ENCODE peak calls at places on chromosome 4, in eight cellular contexts. U, E, V, L, F, W, I and Q are unnamed samples.

GRCh38 chr4:10403633-10404445 is 53.4 kb downstream of the ZNF518B start:
- DNase-seq in L (no peak), E (peak), W (no peak), F (no peak), I (peak), V (no peak), U (peak), Q (peak)

GRCh38 chr4:142648378-142648777 is 197.7 kb downstream of the INPP4B start:
- DNase-seq in F (no peak), I (no peak), U (no peak), L (no peak), W (no peak), E (no peak), V (no peak), Q (no peak)

GRCh38 chr4:56330691-56331090 is 56.6 kb downstream of the AASDH start:
- DNase-seq in V (no peak), I (no peak), W (no peak), F (no peak), U (no peak), L (no peak), E (no peak), Q (peak)

GRCh38 chr4:56323386-56323785 is 63.9 kb downstream of the AASDH start:
- DNase-seq in I (no peak), W (no peak), V (no peak), U (peak), F (no peak), L (no peak), E (no peak), Q (no peak)

GRCh38 chr4:107366900-107367299 is 330.8 kb upstream of the DKK2 start:
- DNase-seq in U (no peak), L (no peak), E (peak), F (no peak), I (no peak), V (no peak), W (no peak), Q (no peak)

GRCh38 chr4:67019670-67020069 is 525.6 kb downstream of the CENPC start:
- DNase-seq in L (no peak), E (no peak), U (no peak), V (no peak), W (no peak), I (no peak), F (no peak), Q (no peak)

GRCh38 chr4:140141196-140141845 is 12.7 kb downstream of the MAML3 start:
- DNase-seq in I (no peak), U (no peak), V (no peak), L (no peak), F (no peak), W (no peak), E (peak), Q (no peak)

GRCh38 chr4:108078024-108078733 is 88.5 kb downstream of the HADH start:
- DNase-seq in E (no peak), V (no peak), L (no peak), W (no peak), F (no peak), I (no peak), U (no peak), Q (no peak)

GRCh38 chr4:79653871-79654270 is 245.8 kb upstream of the GK2 start:
- DNase-seq in L (no peak), E (no peak), V (no peak), U (no peak), I (no peak), F (no peak), W (no peak), Q (no peak)

GRCh38 chr4:57065730-57066482 is 44.3 kb downstream of the IGFBP7 start:
- DNase-seq in V (no peak), I (no peak), F (no peak), U (no peak), E (no peak), W (no peak), L (no peak), Q (peak)

GRCh38 chr4:159422626-159423025 is 319.7 kb downstream of the RAPGEF2 start:
- DNase-seq in W (no peak), V (no peak), L (no peak), E (no peak), U (no peak), F (no peak), I (no peak), Q (no peak)

GRCh38 chr4:75338352-75338880 is 175.8 kb downstream of the RCHY1 start:
- DNase-seq in F (no peak), E (no peak), U (no peak), V (no peak), L (no peak), W (no peak), I (no peak), Q (no peak)

GRCh38 chr4:145735330-145735638 is 55.3 kb downstream of the C4orf51 start:
- DNase-seq in L (no peak), F (no peak), E (no peak), I (no peak), U (no peak), V (no peak), W (no peak), Q (no peak)

GRCh38 chr4:57078685-57079521 is 31.3 kb downstream of the IGFBP7 start:
- DNase-seq in I (no peak), V (no peak), U (no peak), F (no peak), E (peak), L (no peak), W (no peak), Q (no peak)

GRCh38 chr4:169030575-169030982 is 20.5 kb upstream of the CBR4 start:
- DNase-seq in F (no peak), L (no peak), I (no peak), U (no peak), V (no peak), E (no peak), W (no peak), Q (no peak)

GRCh38 chr4:21710212-21710843 is 238.2 kb downstream of the KCNIP4 start:
- DNase-seq in L (no peak), V (no peak), U (no peak), E (no peak), I (no peak), F (no peak), W (no peak), Q (no peak)

GRCh38 chr4:140095694-140096482 is 58.1 kb downstream of the MAML3 start:
- DNase-seq in W (no peak), V (no peak), I (no peak), U (peak), E (no peak), F (peak), L (peak), Q (no peak)

GRCh38 chr4:26076000-26076587 is 162.1 kb downstream of the SMIM20 start:
- DNase-seq in I (no peak), L (no peak), E (no peak), W (no peak), U (peak), V (no peak), F (no peak), Q (no peak)

GRCh38 chr4:60682901-60683300 is 517.2 kb upstream of the ADGRL3 start:
- DNase-seq in F (no peak), I (no peak), U (no peak), E (no peak), W (no peak), V (no peak), L (no peak), Q (no peak)

GRCh38 chr4:186621959-186622553 is 66.7 kb upstream of the MTNR1A start:
- DNase-seq in U (no peak), L (no peak), E (no peak), W (no peak), F (no peak), V (no peak), I (no peak), Q (no peak)

GRCh38 chr4:152666946-152667345 is 12.9 kb downstream of the TMEM154 start:
- DNase-seq in V (no peak), W (no peak), U (no peak), F (no peak), L (no peak), I (no peak), E (no peak), Q (no peak)